ENCODE peak calls at places on chromosomes 12 and 14, in four cellular contexts. W is type B pancreatic cell, H is Right ventricle myocardium superior, Z is PC-3. B is an unnamed sample.

GRCh38 chr14:57889245-57889644 is 23.4 kb upstream of the SLC35F4 start:
- DNase-seq in W (no peak), H (peak), Z (peak), B (no peak)

GRCh38 chr14:21168055-21168454 is 12.2 kb upstream of the OR5AU1 start:
- DNase-seq in W (no peak), H (no peak), Z (no peak), B (no peak)

GRCh38 chr12:96108321-96108720 is 72.9 kb upstream of the LTA4H start:
- DNase-seq in W (no peak), H (peak), Z (no peak), B (no peak)

GRCh38 chr14:66982247-66982646 is 207.0 kb upstream of the GARIN2 start:
- DNase-seq in W (no peak), H (no peak), Z (no peak), B (no peak)

GRCh38 chr12:124167141-124167540 is 127.8 kb upstream of the RFLNA start:
- DNase-seq in W (no peak), H (no peak), Z (no peak), B (no peak)

GRCh38 chr14:104973215-104974145 is 4.7 kb downstream of the AHNAK2 start:
- DNase-seq in W (no peak), H (peak), Z (peak), B (peak)

GRCh38 chr12:9707864-9708808 is 24.8 kb downstream of the CLECL1 start:
- DNase-seq in W (no peak), H (peak), Z (peak), B (no peak)

GRCh38 chr14:69491226-69491625 is 6.7 kb downstream of the PLEKHD1 start:
- DNase-seq in W (no peak), H (no peak), Z (no peak), B (no peak)

GRCh38 chr12:80412343-80412953 is 31.6 kb upstream of the PTPRQ start:
- DNase-seq in W (no peak), H (no peak), Z (peak), B (no peak)

GRCh38 chr12:11653215-11653753 is 3.8 kb downstream of the ETV6 start:
- DNase-seq in W (no peak), H (no peak), Z (no peak), B (no peak)

GRCh38 chr14:89164168-89165074 is 252.6 kb downstream of the FOXN3 start:
- DNase-seq in W (no peak), H (no peak), Z (no peak), B (no peak)

GRCh38 chr12:39296496-39296895 is 146.4 kb downstream of the KIF21A start:
- DNase-seq in W (no peak), H (no peak), Z (no peak), B (no peak)

GRCh38 chr14:52442602-52443001 is 109.7 kb downstream of the TXNDC16 start:
- DNase-seq in W (no peak), H (no peak), Z (no peak), B (no peak)

GRCh38 chr12:102484017-102484731 is 3.8 kb upstream of the IGF1 start:
- DNase-seq in W (no peak), H (peak), Z (peak), B (no peak)

GRCh38 chr14:93720981-93721483 is 67.3 kb downstream of the PRIMA1 start:
- DNase-seq in W (peak), H (no peak), Z (no peak), B (peak)

GRCh38 chr12:92338671-92339070 is 193.0 kb upstream of the BTG1 start:
- DNase-seq in W (no peak), H (no peak), Z (no peak), B (no peak)

GRCh38 chr12:104735801-104736200 is 222.3 kb downstream of the SLC41A2 start:
- DNase-seq in W (no peak), H (no peak), Z (no peak), B (no peak)

GRCh38 chr14:76201162-76201561 is 49.4 kb downstream of the GPATCH2L start:
- DNase-seq in W (no peak), H (no peak), Z (peak), B (no peak)

GRCh38 chr12:61037792-61038191 is 1222.4 kb upstream of the USP15 start:
- DNase-seq in W (no peak), H (no peak), Z (peak), B (no peak)

GRCh38 chr12:19830461-19830860 is 391.2 kb downstream of the AEBP2 start:
- DNase-seq in W (no peak), H (no peak), Z (no peak), B (no peak)

GRCh38 chr12:49264466-49264872 is 413 bp upstream of the TUBA1C start:
- DNase-seq in W (peak), H (no peak), Z (no peak), B (no peak)